ENCODE peak calls at places on chromosome 3, in five cellular contexts. U is GM12892, L is K562, B is GM12878, V is H1. K is an unnamed sample.

GRCh38 chr3:139328356-139328755 is 15.5 kb upstream of the MRPS22 start:
- DNase-seq in B (no peak), U (no peak), V (no peak), L (no peak), K (no peak)

GRCh38 chr3:39849992-39850706 is 40.7 kb downstream of the MYRIP start:
- DNase-seq in L (no peak), V (no peak), U (no peak), B (no peak), K (no peak)

GRCh38 chr3:191412764-191413163 is 48.2 kb upstream of the PYDC2 start:
- DNase-seq in V (no peak), L (no peak), U (no peak), B (no peak), K (no peak)

GRCh38 chr3:123068227-123069020 is 1.6 kb downstream of the PDIA5 start:
- DNase-seq in B (no peak), V (peak; percentile 72), L (peak; percentile 45), U (no peak), K (no peak)

GRCh38 chr3:143608966-143609365 is 239.3 kb downstream of the SLC9A9 start:
- DNase-seq in B (no peak), U (no peak), L (no peak), V (no peak), K (no peak)

GRCh38 chr3:114455432-114455831 is 161.6 kb downstream of the TIGIT start:
- DNase-seq in L (no peak), B (no peak), U (no peak), V (no peak), K (no peak)

GRCh38 chr3:126835472-126836219 is 131.6 kb downstream of the CHCHD6 start:
- DNase-seq in U (no peak), B (no peak), V (no peak), L (peak; percentile 32), K (no peak)

GRCh38 chr3:50536471-50537180 is 30.9 kb downstream of the C3orf18 start:
- DNase-seq in U (no peak), B (no peak), V (no peak), L (no peak), K (no peak)

GRCh38 chr3:155701882-155702465 is 42.9 kb downstream of the PLCH1 start:
- DNase-seq in U (no peak), L (peak; percentile 34), B (no peak), V (no peak), K (no peak)

GRCh38 chr3:130609166-130609574 is 92.2 kb downstream of the COL6A6 start:
- DNase-seq in B (no peak), V (no peak), L (no peak), U (no peak), K (no peak)

GRCh38 chr3:108093021-108093420 is 2.2 kb upstream of the CD47 start:
- DNase-seq in U (no peak), L (no peak), V (no peak), B (no peak), K (no peak)

GRCh38 chr3:10697918-10698317 is 118.1 kb upstream of the SLC6A11 start:
- DNase-seq in L (peak; percentile 65), U (no peak), B (no peak), V (no peak), K (no peak)

GRCh38 chr3:59451041-59451763 is 401.4 kb upstream of the CFAP20DC start:
- DNase-seq in B (peak; percentile 97), L (no peak), U (peak; percentile 22), V (no peak), K (peak; percentile 23)

GRCh38 chr3:156630081-156630772 is 44.2 kb upstream of the TIPARP start:
- DNase-seq in L (no peak), B (no peak), V (no peak), U (no peak), K (no peak)

GRCh38 chr3:187912007-187912406 is 166.7 kb upstream of the BCL6 start:
- DNase-seq in V (no peak), L (no peak), U (no peak), B (no peak), K (no peak)

GRCh38 chr3:134038071-134038491 is 8.4 kb upstream of the SLCO2A1 start:
- DNase-seq in U (no peak), B (no peak), V (peak; percentile 31), L (no peak), K (no peak)

GRCh38 chr3:94024385-94024784 is 4.0 kb downstream of the STX19 start:
- DNase-seq in U (no peak), V (no peak), L (no peak), B (no peak), K (no peak)

GRCh38 chr3:196486263-196486662 is 17.3 kb downstream of the RNF168 start:
- DNase-seq in B (no peak), U (no peak), L (no peak), V (no peak), K (no peak)

GRCh38 chr3:118960876-118961275 is 73.8 kb downstream of the IGSF11 start:
- DNase-seq in B (no peak), L (peak; percentile 16), U (no peak), V (no peak), K (no peak)

GRCh38 chr3:123688241-123688747 is 103.4 kb upstream of the HACD2 start:
- DNase-seq in U (no peak), B (no peak), V (no peak), L (no peak), K (no peak)

GRCh38 chr3:128591728-128592426 is 58.7 kb downstream of the RPN1 start:
- DNase-seq in B (no peak), V (no peak), U (no peak), L (no peak), K (no peak)

GRCh38 chr3:62201438-62202035 is 171.8 kb downstream of the FEZF2 start:
- DNase-seq in L (peak; percentile 13), U (no peak), B (no peak), V (no peak), K (peak; percentile 26)

GRCh38 chr3:136733317-136733833 is 18.8 kb downstream of the STAG1 start:
- DNase-seq in V (no peak), U (no peak), B (no peak), L (no peak), K (no peak)

GRCh38 chr3:38707730-38708129 is 58.2 kb upstream of the SCN5A start:
- DNase-seq in B (no peak), L (peak; percentile 40), V (no peak), U (no peak), K (no peak)

GRCh38 chr3:160801386-160802118 is 45.5 kb downstream of the PPM1L start:
- DNase-seq in U (no peak), B (no peak), V (no peak), L (no peak), K (no peak)

GRCh38 chr3:46845397-46845859 is 17.8 kb downstream of the MYL3 start:
- DNase-seq in B (no peak), V (no peak), U (no peak), L (peak; percentile 39), K (no peak)

GRCh38 chr3:172869356-172869755 is 118.8 kb downstream of the ECT2 start:
- DNase-seq in L (no peak), B (no peak), V (no peak), U (no peak), K (no peak)

GRCh38 chr3:69297525-69297924 is 88.4 kb downstream of the FRMD4B start:
- DNase-seq in L (no peak), V (no peak), B (no peak), U (no peak), K (no peak)

GRCh38 chr3:187567741-187568140 is 102.5 kb downstream of the SST start:
- DNase-seq in U (no peak), L (no peak), V (no peak), B (no peak), K (no peak)

GRCh38 chr3:126126292-126126691 is 42.4 kb upstream of the SLC41A3 start:
- DNase-seq in L (no peak), V (peak; percentile 33), U (no peak), B (no peak), K (no peak)

GRCh38 chr3:6091262-6091661 is 769.7 kb upstream of the GRM7 start:
- DNase-seq in L (no peak), U (no peak), V (no peak), B (no peak), K (no peak)

DNA sequence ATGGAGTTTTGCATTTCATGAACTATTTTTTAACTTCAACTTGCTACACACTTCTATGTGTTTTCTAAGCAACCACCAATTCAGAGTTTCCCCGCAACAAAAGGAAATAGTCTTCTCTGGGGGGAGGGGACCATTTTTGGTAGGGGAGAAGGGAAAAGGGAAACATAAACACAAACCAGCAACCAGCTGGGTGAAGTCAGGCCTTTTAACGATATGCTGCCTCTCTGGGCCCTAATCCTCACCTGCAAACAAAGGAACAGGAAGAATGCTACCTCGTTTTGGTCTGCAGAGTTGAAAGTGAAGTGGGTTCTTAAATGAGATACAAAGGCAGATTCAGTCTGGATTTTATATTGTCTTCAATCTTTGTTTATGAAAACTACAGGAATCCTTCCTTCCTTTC is 35.0 kb upstream of the WNT5A start:
- DNase-seq in L (no peak), V (no peak), U (no peak), B (no peak), K (no peak)
- TF ChIP-seq TAF1 in L (no peak), V (no peak), U (no peak), B (no peak), K (no peak)

GRCh38 chr3:120393761-120394160 is 44.6 kb upstream of the LRRC58 start:
- DNase-seq in U (no peak), V (no peak), B (no peak), L (no peak), K (no peak)
- TF ChIP-seq POLR2AphosphoS5 in U (no peak), V (no peak), B (no peak), L (no peak), K (no peak)

GRCh38 chr3:42497009-42497731 is 5.3 kb upstream of the VIPR1 start:
- DNase-seq in B (no peak), V (peak; percentile 61), U (no peak), L (no peak), K (no peak)
- TF ChIP-seq TAF1 in B (no peak), V (no peak), U (no peak), L (no peak), K (no peak)

DNA sequence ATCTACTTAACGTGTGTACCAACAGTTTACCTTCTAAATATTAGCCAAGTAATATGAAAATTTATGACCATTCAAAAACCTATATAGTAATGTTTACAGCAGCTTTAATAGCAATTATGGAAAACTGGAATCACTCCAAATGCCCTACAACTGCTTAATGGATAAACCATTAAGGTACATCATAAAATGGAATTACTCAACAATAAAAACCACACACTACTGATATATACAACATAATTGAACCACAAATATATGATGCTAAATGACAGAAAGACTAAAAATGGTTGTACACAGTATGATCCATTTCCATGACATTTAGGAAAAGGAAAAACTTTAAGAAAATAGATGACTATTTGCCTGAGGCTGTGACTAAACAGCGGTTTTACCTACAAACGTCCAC is 467.1 kb upstream of the EPHA6 start:
- DNase-seq in L (no peak), B (no peak), V (no peak), U (no peak), K (no peak)
- TF ChIP-seq POLR2AphosphoS5 in L (no peak), B (no peak), V (no peak), U (no peak), K (no peak)

DNA sequence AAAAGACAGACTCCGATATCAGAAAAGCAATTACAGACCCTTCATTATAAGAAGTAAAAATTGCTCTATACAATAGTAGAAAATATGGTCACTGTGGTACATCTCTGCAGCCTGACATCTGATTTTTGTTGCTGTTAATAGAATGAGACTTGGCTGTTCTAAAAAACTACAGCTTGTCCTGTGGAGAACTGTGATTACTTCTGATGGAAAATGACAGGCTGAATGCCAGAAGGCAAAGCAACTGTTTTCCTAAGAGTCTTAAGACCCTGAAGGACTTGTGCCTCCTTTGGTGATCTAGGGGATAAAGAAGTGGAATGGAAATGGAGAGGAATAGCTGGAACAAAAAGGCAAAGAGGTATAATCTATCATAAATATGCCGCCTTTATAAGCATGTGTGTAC is 314.9 kb downstream of the BCHE start:
- DNase-seq in B (no peak), L (no peak), V (no peak), U (no peak), K (no peak)
- TF ChIP-seq TAF1 in B (no peak), L (no peak), V (no peak), U (no peak), K (no peak)

K was measured in GM12891.